ENCODE peak calls at places on chromosomes 3 and 15, in eight cellular contexts. K is body of pancreas, V is GM13977, P is left lung, F is AG09319, Y is lung, D is transverse colon, B is AG04450. W is an unnamed sample.

GRCh38 chr3:45480218-45480617 is 91.8 kb downstream of the LARS2 start:
- DNase-seq in B (no peak), D (peak; percentile 39), Y (no peak), V (no peak), K (no peak), P (no peak), F (no peak), W (no peak)

GRCh38 chr15:73524919-73525318 is 82.0 kb downstream of the REC114 start:
- DNase-seq in F (no peak), K (no peak), Y (no peak), V (no peak), D (no peak), P (no peak), B (no peak), W (no peak)

GRCh38 chr3:108473711-108474110 is 36.7 kb downstream of the MYH15 start:
- DNase-seq in Y (no peak), D (no peak), P (no peak), K (no peak), B (no peak), F (no peak), V (no peak), W (no peak)

GRCh38 chr15:60134609-60135008 is 130.5 kb downstream of the FOXB1 start:
- DNase-seq in B (no peak), Y (no peak), F (no peak), V (no peak), P (no peak), D (no peak), K (no peak), W (peak; percentile 15)

GRCh38 chr3:186589856-186590579 is 19.5 kb downstream of the DNAJB11 start:
- DNase-seq in K (peak; percentile 43), Y (peak; percentile 42), V (no peak), D (no peak), P (no peak), F (no peak), B (no peak), W (no peak)

GRCh38 chr3:21654662-21655061 is 96.3 kb downstream of the ZNF385D start:
- DNase-seq in B (peak; percentile 21), F (no peak), Y (no peak), D (no peak), P (no peak), V (no peak), K (no peak), W (no peak)

GRCh38 chr3:44000586-44000985 is 241.1 kb upstream of the TOPAZ1 start:
- DNase-seq in F (peak; percentile 35), Y (no peak), V (peak; percentile 50), K (no peak), D (no peak), B (no peak), P (no peak), W (no peak)

GRCh38 chr15:40992241-40992741 is 39.0 kb downstream of the CHAC1 start:
- DNase-seq in Y (no peak), F (no peak), K (no peak), P (no peak), D (no peak), B (no peak), V (no peak), W (no peak)

GRCh38 chr15:100692259-100692658 is 89.9 kb downstream of the ASB7 start:
- DNase-seq in V (no peak), F (no peak), P (no peak), D (no peak), K (no peak), Y (no peak), B (no peak), W (no peak)

GRCh38 chr15:97961067-97961954 is 808 bp downstream of the ARRDC4 start:
- DNase-seq in V (no peak), Y (peak; percentile 45), P (peak; percentile 88), F (no peak), B (no peak), K (peak; percentile 70), D (peak; percentile 66), W (peak; percentile 19)

GRCh38 chr3:127715541-127715940 is 42.8 kb downstream of the ABTB1 start:
- DNase-seq in V (no peak), K (no peak), P (no peak), F (no peak), B (no peak), D (no peak), Y (no peak), W (no peak)

GRCh38 chr3:115401891-115402501 is 221.3 kb upstream of the GAP43 start:
- DNase-seq in Y (no peak), D (no peak), K (no peak), V (no peak), F (no peak), B (peak; percentile 33), P (no peak), W (no peak)

GRCh38 chr3:52570076-52570475 is 33.7 kb downstream of the UQCC5 start:
- DNase-seq in V (no peak), Y (no peak), P (no peak), B (peak; percentile 3), F (no peak), K (no peak), D (no peak), W (no peak)

GRCh38 chr3:175526609-175527280 is 667.6 kb downstream of the NAALADL2 start:
- DNase-seq in D (no peak), P (no peak), B (no peak), V (no peak), K (no peak), F (no peak), Y (no peak), W (no peak)

GRCh38 chr3:61894988-61895935 is 333.9 kb downstream of the PTPRG start:
- DNase-seq in Y (peak; percentile 77), V (peak; percentile 56), P (no peak), K (peak; percentile 65), D (peak; percentile 87), B (peak; percentile 58), F (peak; percentile 51), W (peak; percentile 87)

GRCh38 chr15:30923429-30923828 is 19.7 kb downstream of the FAN1 start:
- DNase-seq in Y (no peak), P (no peak), D (no peak), K (no peak), B (no peak), V (no peak), F (no peak), W (no peak)

GRCh38 chr15:81038975-81039607 is 38.4 kb downstream of the TLNRD1 start:
- DNase-seq in Y (no peak), F (no peak), D (no peak), B (no peak), P (no peak), V (no peak), K (peak; percentile 83), W (no peak)

GRCh38 chr3:64023861-64024223 is 548 bp upstream of the PSMD6 start:
- DNase-seq in F (no peak), K (no peak), D (no peak), V (no peak), P (no peak), Y (no peak), B (no peak), W (no peak)

DNA sequence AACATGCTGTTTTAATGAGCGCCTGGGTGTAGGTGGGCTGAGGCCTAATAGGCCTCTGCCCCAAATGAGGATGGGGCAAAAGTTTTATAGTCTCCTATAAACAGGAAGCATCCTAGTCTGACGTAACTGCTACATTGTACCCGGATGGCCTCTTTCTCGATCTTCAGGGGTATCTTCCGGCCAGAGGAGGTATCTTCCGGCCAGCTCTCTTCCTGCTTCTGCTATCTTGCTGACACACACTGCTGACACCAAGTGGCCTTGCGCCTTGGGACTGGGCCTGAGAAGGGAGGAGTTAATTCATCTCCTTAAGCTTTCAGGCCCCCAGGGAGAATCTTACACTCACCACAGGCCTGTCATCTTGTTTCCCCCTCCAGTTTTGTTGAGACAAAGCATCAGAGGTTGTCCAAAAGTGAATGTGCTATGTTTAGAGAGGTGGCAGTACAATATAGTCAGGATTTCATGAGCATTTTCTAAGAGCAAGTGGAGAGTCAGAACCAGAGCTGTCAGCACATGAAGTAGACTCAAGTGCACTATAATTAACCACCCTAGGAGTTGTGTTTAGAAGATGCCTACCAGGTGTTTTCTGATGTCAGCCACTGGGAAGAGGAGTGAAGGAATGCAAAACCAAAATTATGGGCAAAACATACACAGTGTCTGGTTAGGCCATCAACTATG is 15.6 kb upstream of the IGSF10 start:
- DNase-seq in F (no peak), D (no peak), Y (no peak), K (no peak), B (no peak), V (no peak), P (no peak), W (no peak)
- TF ChIP-seq CTCF in F (no peak), D (no peak), Y (no peak), K (no peak), B (no peak), V (no peak), P (no peak), W (no peak)

GRCh38 chr3:188202358-188203138 is 48.6 kb downstream of the LPP start:
- DNase-seq in P (no peak), F (no peak), V (no peak), B (no peak), Y (no peak), D (no peak), K (peak; percentile 19), W (peak; percentile 37)
- TF ChIP-seq CTCF in P (no peak), F (no peak), V (no peak), B (no peak), Y (no peak), D (no peak), K (no peak), W (no peak)

GRCh38 chr3:155739154-155739553 is 5.7 kb downstream of the PLCH1 start:
- DNase-seq in B (no peak), F (no peak), K (no peak), V (no peak), Y (no peak), D (no peak), P (no peak), W (no peak)
- TF ChIP-seq CTCF in B (no peak), F (no peak), K (no peak), V (no peak), Y (no peak), D (no peak), P (no peak), W (no peak)

DNA sequence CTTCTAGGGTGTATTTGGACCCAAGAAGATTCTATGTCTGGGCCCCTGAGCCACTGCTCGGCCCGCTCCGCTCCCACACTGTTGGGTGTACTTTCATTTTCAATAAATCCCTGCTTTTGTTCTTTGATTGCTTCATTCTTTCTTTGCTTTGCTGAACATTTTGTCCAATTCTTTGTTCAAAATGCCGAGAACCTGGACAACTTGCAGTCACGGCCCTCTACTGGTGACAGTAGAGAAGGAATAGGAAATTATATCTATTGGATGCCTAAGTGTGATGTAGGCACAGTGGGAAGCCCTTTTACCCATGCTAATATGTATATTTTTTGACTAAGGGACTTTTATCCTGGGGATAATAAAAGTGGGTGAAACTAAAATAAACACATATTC is 340.8 kb downstream of the LRRC3B start:
- DNase-seq in Y (no peak), B (no peak), V (no peak), F (no peak), D (no peak), P (no peak), K (no peak), W (no peak)
- TF ChIP-seq CTCF in Y (no peak), B (no peak), V (peak; percentile 15), F (no peak), D (no peak), P (no peak), K (no peak), W (no peak)

DNA sequence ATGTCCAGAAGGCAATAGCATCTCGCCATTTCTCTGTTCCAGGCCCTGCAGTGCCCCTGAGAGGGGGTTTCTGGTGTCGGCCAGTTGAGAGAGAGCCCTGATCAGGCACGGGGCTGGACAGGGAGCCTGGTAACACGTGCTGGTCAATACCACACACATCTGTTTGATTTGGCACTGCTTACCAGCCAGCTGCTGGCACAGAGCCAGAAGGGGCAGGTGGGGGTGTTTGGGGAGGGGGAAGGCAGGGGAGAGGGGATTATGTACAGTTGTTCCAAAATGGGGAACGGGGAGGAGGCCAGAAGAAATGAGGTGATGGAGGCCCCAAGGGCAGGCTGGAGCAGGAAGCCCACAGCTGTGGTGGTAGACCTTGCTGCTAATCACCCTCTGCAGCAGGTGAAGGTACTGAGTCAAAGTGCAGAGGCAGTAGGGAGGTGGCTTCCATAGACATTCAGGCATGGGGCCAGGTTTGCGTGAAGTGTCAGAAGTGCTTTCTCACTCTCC is 153.5 kb upstream of the LPP start:
- DNase-seq in K (peak; percentile 41), B (no peak), V (no peak), Y (no peak), D (peak; percentile 53), F (no peak), P (peak; percentile 56), W (peak; percentile 42)
- TF ChIP-seq CTCF in K (no peak), B (no peak), V (no peak), Y (no peak), D (no peak), F (no peak), P (no peak), W (no peak)

W was measured in activated CD8-positive, alpha-beta T cell treated with anti-CD3 and anti-CD28 coated beads for 36 hours.